ENCODE peak calls at places on chromosome 4, in four cellular contexts. One of them, this sample, is unnamed. For H3K27me3, the result is how much of the 10 kb centered on the place peaks cover.

GRCh38 chr4:8229341-8229975 is 30.4 kb downstream of the SH3TC1 start:
- DNase-seq in ovary: no peak
- DNase-seq in dorsolateral prefrontal cortex: no peak
- DNase-seq in breast epithelium: no peak
- DNase-seq in this sample: no peak

GRCh38 chr4:69984030-69984443 is 11.7 kb upstream of the STATH start:
- DNase-seq in breast epithelium: no peak
- DNase-seq in dorsolateral prefrontal cortex: no peak
- DNase-seq in ovary: no peak
- DNase-seq in this sample: no peak

GRCh38 chr4:154491341-154491679 is 289 bp downstream of the DCHS2 start:
- DNase-seq in ovary: no peak
- DNase-seq in breast epithelium: no peak
- DNase-seq in dorsolateral prefrontal cortex: no peak
- DNase-seq in this sample: no peak

GRCh38 chr4:88119951-88120350 is 38.5 kb downstream of the ABCG2 start:
- DNase-seq in breast epithelium: no peak
- DNase-seq in ovary: no peak
- DNase-seq in dorsolateral prefrontal cortex: no peak
- DNase-seq in this sample: no peak

GRCh38 chr4:6473264-6474052 is 1.0 kb upstream of the PPP2R2C start:
- DNase-seq in dorsolateral prefrontal cortex: no peak
- DNase-seq in ovary: no peak
- DNase-seq in breast epithelium: no peak
- DNase-seq in this sample: no peak

GRCh38 chr4:38442073-38442788 is 221.8 kb upstream of the KLF3 start:
- DNase-seq in ovary: no peak
- DNase-seq in breast epithelium: no peak
- DNase-seq in dorsolateral prefrontal cortex: no peak
- DNase-seq in this sample: no peak

GRCh38 chr4:88629826-88630225 is 37.5 kb downstream of the HERC3 start:
- DNase-seq in ovary: no peak
- DNase-seq in dorsolateral prefrontal cortex: no peak
- DNase-seq in breast epithelium: no peak
- DNase-seq in this sample: no peak

GRCh38 chr4:27005512-27006246 is 145.0 kb downstream of the STIM2 start:
- DNase-seq in ovary: no peak
- DNase-seq in breast epithelium: no peak
- DNase-seq in dorsolateral prefrontal cortex: no peak
- DNase-seq in this sample: no peak

GRCh38 chr4:145451895-145452294 is 29.8 kb upstream of the SMAD1 start:
- DNase-seq in breast epithelium: no peak
- DNase-seq in dorsolateral prefrontal cortex: no peak
- DNase-seq in ovary: no peak
- DNase-seq in this sample: no peak

GRCh38 chr4:41236508-41236907 is 20.2 kb upstream of the UCHL1 start:
- DNase-seq in dorsolateral prefrontal cortex: no peak
- DNase-seq in breast epithelium: no peak
- DNase-seq in ovary: no peak
- DNase-seq in this sample: no peak

GRCh38 chr4:41236046-41236445 is 20.7 kb upstream of the UCHL1 start:
- DNase-seq in ovary: no peak
- DNase-seq in dorsolateral prefrontal cortex: no peak
- DNase-seq in breast epithelium: no peak
- DNase-seq in this sample: no peak

GRCh38 chr4:41234424-41234823 is 20.1 kb upstream of the APBB2 start:
- DNase-seq in breast epithelium: no peak
- DNase-seq in ovary: no peak
- DNase-seq in dorsolateral prefrontal cortex: no peak
- DNase-seq in this sample: no peak

DNA sequence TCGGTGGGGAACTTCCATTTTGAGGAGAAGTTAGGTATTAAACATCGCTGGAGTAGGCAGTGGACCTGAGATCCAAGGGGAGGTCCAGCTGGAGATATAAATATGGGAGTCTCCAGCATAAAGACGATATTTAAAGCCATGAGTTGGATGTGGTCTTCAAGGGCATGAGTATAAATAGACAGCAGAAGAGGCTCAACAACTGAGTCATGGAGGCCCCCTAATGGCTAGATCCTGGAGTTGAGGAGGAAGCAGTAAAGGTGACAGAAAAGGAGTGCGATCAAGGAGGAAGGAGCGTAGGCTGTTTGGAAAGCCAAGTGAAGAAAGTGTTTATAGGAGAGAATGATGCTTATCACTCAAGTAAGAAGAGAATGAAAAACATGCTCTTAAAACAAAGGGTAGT is 18.1 kb upstream of the APBB2 start:
- DNase-seq in breast epithelium: no peak
- DNase-seq in ovary: no peak
- DNase-seq in dorsolateral prefrontal cortex: no peak
- DNase-seq in this sample: no peak
- TF ChIP-seq CTCF in breast epithelium: no peak
- TF ChIP-seq CTCF in ovary: no peak
- TF ChIP-seq CTCF in dorsolateral prefrontal cortex: no peak
- TF ChIP-seq CTCF in this sample: no peak

DNA sequence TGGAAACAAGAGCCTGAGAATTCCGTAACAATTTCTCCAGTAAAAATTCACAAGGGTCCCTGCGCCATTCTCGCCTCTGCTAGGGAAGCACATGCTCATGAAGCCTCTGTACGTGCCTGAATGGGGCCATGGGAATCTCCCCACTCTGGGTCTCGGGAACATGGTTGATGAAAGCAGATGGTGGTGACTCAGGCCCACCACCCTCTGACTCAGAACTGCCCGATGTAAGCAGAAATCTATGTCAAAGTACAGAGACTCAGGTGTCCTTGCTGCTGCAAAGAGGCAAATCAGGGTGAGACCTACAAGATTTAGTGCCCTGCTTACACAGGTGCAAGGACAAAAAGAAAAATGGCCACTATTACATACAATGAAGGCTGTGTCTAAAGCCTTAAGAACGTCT is 65.0 kb downstream of the SCD5 start:
- DNase-seq in breast epithelium: no peak
- DNase-seq in ovary: no peak
- DNase-seq in dorsolateral prefrontal cortex: no peak
- DNase-seq in this sample: no peak
- H3K27ac ChIP-seq in breast epithelium: no peak
- H3K27ac ChIP-seq in ovary: no peak
- H3K27ac ChIP-seq in dorsolateral prefrontal cortex: no peak
- H3K27ac ChIP-seq in this sample: no peak

GRCh38 chr4:77372375-77372774 is 215.4 kb downstream of the CCNG2 start:
- DNase-seq in breast epithelium: no peak
- DNase-seq in ovary: no peak
- DNase-seq in dorsolateral prefrontal cortex: no peak
- DNase-seq in this sample: no peak
- H3K27me3 ChIP-seq in breast epithelium: under half
- H3K27me3 ChIP-seq in ovary: under half
- H3K27me3 ChIP-seq in dorsolateral prefrontal cortex: under half
- H3K27me3 ChIP-seq in this sample: under half

GRCh38 chr4:93157984-93158383 is 670.6 kb upstream of the ATOH1 start:
- DNase-seq in breast epithelium: no peak
- DNase-seq in ovary: no peak
- DNase-seq in dorsolateral prefrontal cortex: no peak
- DNase-seq in this sample: no peak
- TF ChIP-seq CTCF in breast epithelium: no peak
- TF ChIP-seq CTCF in ovary: no peak
- TF ChIP-seq CTCF in dorsolateral prefrontal cortex: no peak
- TF ChIP-seq CTCF in this sample: no peak

GRCh38 chr4:141675384-141675783 is 39.0 kb downstream of the IL15 start:
- DNase-seq in dorsolateral prefrontal cortex: no peak
- DNase-seq in breast epithelium: no peak
- DNase-seq in ovary: no peak
- DNase-seq in this sample: no peak

GRCh38 chr4:141680060-141680459 is 43.7 kb downstream of the IL15 start:
- DNase-seq in dorsolateral prefrontal cortex: no peak
- DNase-seq in ovary: no peak
- DNase-seq in breast epithelium: no peak
- DNase-seq in this sample: no peak

GRCh38 chr4:141676087-141676486 is 39.7 kb downstream of the IL15 start:
- DNase-seq in ovary: no peak
- DNase-seq in dorsolateral prefrontal cortex: no peak
- DNase-seq in breast epithelium: no peak
- DNase-seq in this sample: no peak
- H3K27ac ChIP-seq in ovary: no peak
- H3K27ac ChIP-seq in dorsolateral prefrontal cortex: no peak
- H3K27ac ChIP-seq in breast epithelium: no peak
- H3K27ac ChIP-seq in this sample: no peak

GRCh38 chr4:187475901-187476300 is 519.7 kb upstream of the ZFP42 start:
- DNase-seq in ovary: no peak
- DNase-seq in dorsolateral prefrontal cortex: no peak
- DNase-seq in breast epithelium: no peak
- DNase-seq in this sample: no peak

GRCh38 chr4:187478292-187479205 is 517.0 kb upstream of the ZFP42 start:
- DNase-seq in dorsolateral prefrontal cortex: no peak
- DNase-seq in ovary: no peak
- DNase-seq in breast epithelium: no peak
- DNase-seq in this sample: no peak

GRCh38 chr4:187477224-187477623 is 518.3 kb upstream of the ZFP42 start:
- DNase-seq in ovary: no peak
- DNase-seq in breast epithelium: no peak
- DNase-seq in dorsolateral prefrontal cortex: no peak
- DNase-seq in this sample: no peak

GRCh38 chr4:187470061-187470460 is 525.5 kb upstream of the ZFP42 start:
- DNase-seq in ovary: no peak
- DNase-seq in dorsolateral prefrontal cortex: no peak
- DNase-seq in breast epithelium: no peak
- DNase-seq in this sample: no peak

GRCh38 chr4:187474238-187474637 is 521.3 kb upstream of the ZFP42 start:
- DNase-seq in ovary: no peak
- DNase-seq in dorsolateral prefrontal cortex: no peak
- DNase-seq in breast epithelium: no peak
- DNase-seq in this sample: no peak
- H3K27me3 ChIP-seq in ovary: under half
- H3K27me3 ChIP-seq in dorsolateral prefrontal cortex: under half
- H3K27me3 ChIP-seq in breast epithelium: under half
- H3K27me3 ChIP-seq in this sample: under half

GRCh38 chr4:47705326-47705981 is 132.4 kb downstream of the CORIN start:
- DNase-seq in dorsolateral prefrontal cortex: no peak
- DNase-seq in ovary: no peak
- DNase-seq in breast epithelium: no peak
- DNase-seq in this sample: no peak
- TF ChIP-seq CTCF in dorsolateral prefrontal cortex: no peak
- TF ChIP-seq CTCF in ovary: no peak
- TF ChIP-seq CTCF in breast epithelium: no peak
- TF ChIP-seq CTCF in this sample: peak

This sample was measured in heart right ventricle.